ENCODE peak calls at places on chromosomes 1 and 21, in five cellular contexts. One of them, this sample, is unnamed. For H3K4me1, the result is how much of the 10 kb centered on the place peaks cover.

GRCh38 chr21:34574581-34574980 is 40.3 kb downstream of the RCAN1 start:
- DNase-seq in tibial artery: no peak
- DNase-seq in left lung: no peak
- DNase-seq in upper lobe of left lung: no peak
- DNase-seq in left ventricle myocardium inferior: no peak
- DNase-seq in this sample: no peak

GRCh38 chr1:205319081-205320018 is 2.2 kb downstream of the NUAK2 start:
- DNase-seq in left ventricle myocardium inferior: peak
- DNase-seq in tibial artery: peak
- DNase-seq in upper lobe of left lung: no peak
- DNase-seq in left lung: no peak
- DNase-seq in this sample: no peak

GRCh38 chr1:75521658-75522057 is 89.3 kb downstream of the SLC44A5 start:
- DNase-seq in left ventricle myocardium inferior: no peak
- DNase-seq in upper lobe of left lung: no peak
- DNase-seq in tibial artery: no peak
- DNase-seq in left lung: no peak
- DNase-seq in this sample: no peak

GRCh38 chr1:161313554-161314200 is 504 bp upstream of the SDHC start:
- DNase-seq in upper lobe of left lung: no peak
- DNase-seq in left lung: no peak
- DNase-seq in left ventricle myocardium inferior: no peak
- DNase-seq in tibial artery: no peak
- DNase-seq in this sample: no peak

GRCh38 chr1:21238141-21238800 is 52.0 kb downstream of the ECE1 start:
- DNase-seq in left ventricle myocardium inferior: no peak
- DNase-seq in tibial artery: no peak
- DNase-seq in upper lobe of left lung: no peak
- DNase-seq in left lung: no peak
- DNase-seq in this sample: no peak

GRCh38 chr1:2155788-2156187 is 38.8 kb downstream of the FAAP20 start:
- DNase-seq in left ventricle myocardium inferior: no peak
- DNase-seq in tibial artery: no peak
- DNase-seq in left lung: no peak
- DNase-seq in upper lobe of left lung: no peak
- DNase-seq in this sample: no peak

GRCh38 chr21:35075546-35075945 is 26.4 kb upstream of the RUNX1 start:
- DNase-seq in tibial artery: no peak
- DNase-seq in left lung: no peak
- DNase-seq in left ventricle myocardium inferior: no peak
- DNase-seq in upper lobe of left lung: no peak
- DNase-seq in this sample: no peak

GRCh38 chr21:42414928-42415769 is 11.4 kb downstream of the UBASH3A start:
- DNase-seq in left lung: no peak
- DNase-seq in left ventricle myocardium inferior: no peak
- DNase-seq in tibial artery: no peak
- DNase-seq in upper lobe of left lung: no peak
- DNase-seq in this sample: no peak

GRCh38 chr1:1435094-1435903 is at the start of gene VWA1:
- DNase-seq in left lung: peak
- DNase-seq in left ventricle myocardium inferior: peak
- DNase-seq in upper lobe of left lung: peak
- DNase-seq in tibial artery: peak
- DNase-seq in this sample: peak

GRCh38 chr1:237542525-237543418 is 347.9 kb downstream of the ZP4 start:
- DNase-seq in tibial artery: no peak
- DNase-seq in left lung: no peak
- DNase-seq in upper lobe of left lung: no peak
- DNase-seq in left ventricle myocardium inferior: no peak
- DNase-seq in this sample: no peak

GRCh38 chr21:15063821-15064575 is 802 bp downstream of the NRIP1 start:
- DNase-seq in tibial artery: peak
- DNase-seq in left ventricle myocardium inferior: peak
- DNase-seq in left lung: peak
- DNase-seq in upper lobe of left lung: no peak
- DNase-seq in this sample: peak

GRCh38 chr1:154863702-154864174 is 6.3 kb downstream of the KCNN3 start:
- DNase-seq in left lung: no peak
- DNase-seq in tibial artery: no peak
- DNase-seq in left ventricle myocardium inferior: no peak
- DNase-seq in upper lobe of left lung: no peak
- DNase-seq in this sample: peak

GRCh38 chr21:35510294-35510693 is 461.2 kb upstream of the RUNX1 start:
- DNase-seq in upper lobe of left lung: no peak
- DNase-seq in left lung: no peak
- DNase-seq in left ventricle myocardium inferior: no peak
- DNase-seq in tibial artery: no peak
- DNase-seq in this sample: no peak

GRCh38 chr1:55981015-55981635 is 598.2 kb downstream of the PLPP3 start:
- DNase-seq in left ventricle myocardium inferior: no peak
- DNase-seq in upper lobe of left lung: no peak
- DNase-seq in tibial artery: no peak
- DNase-seq in left lung: no peak
- DNase-seq in this sample: no peak

GRCh38 chr1:215376544-215377264 is 190.4 kb upstream of the KCTD3 start:
- DNase-seq in tibial artery: no peak
- DNase-seq in upper lobe of left lung: no peak
- DNase-seq in left lung: no peak
- DNase-seq in left ventricle myocardium inferior: no peak
- DNase-seq in this sample: no peak

GRCh38 chr21:36504067-36505058 is 24.4 kb upstream of the CLDN14 start:
- DNase-seq in tibial artery: no peak
- DNase-seq in upper lobe of left lung: no peak
- DNase-seq in left ventricle myocardium inferior: no peak
- DNase-seq in left lung: no peak
- DNase-seq in this sample: peak

GRCh38 chr21:34890724-34891609 is 158.1 kb downstream of the RUNX1 start:
- DNase-seq in left ventricle myocardium inferior: peak
- DNase-seq in left lung: peak
- DNase-seq in tibial artery: peak
- DNase-seq in upper lobe of left lung: peak
- DNase-seq in this sample: no peak

GRCh38 chr1:39154553-39155361 is 49.7 kb upstream of the MACF1 start:
- DNase-seq in tibial artery: peak
- DNase-seq in left lung: no peak
- DNase-seq in upper lobe of left lung: no peak
- DNase-seq in left ventricle myocardium inferior: peak
- DNase-seq in this sample: no peak

GRCh38 chr1:24474193-24474592 is 28.4 kb upstream of the RCAN3 start:
- DNase-seq in left ventricle myocardium inferior: no peak
- DNase-seq in left lung: no peak
- DNase-seq in tibial artery: no peak
- DNase-seq in upper lobe of left lung: no peak
- DNase-seq in this sample: no peak

GRCh38 chr1:40014812-40015594 is 25.5 kb upstream of the CAP1 start:
- DNase-seq in tibial artery: no peak
- DNase-seq in left lung: no peak
- DNase-seq in upper lobe of left lung: no peak
- DNase-seq in left ventricle myocardium inferior: no peak
- DNase-seq in this sample: no peak

GRCh38 chr1:187041104-187041503 is 212.4 kb downstream of the PLA2G4A start:
- DNase-seq in tibial artery: no peak
- DNase-seq in upper lobe of left lung: no peak
- DNase-seq in left ventricle myocardium inferior: no peak
- DNase-seq in left lung: no peak
- DNase-seq in this sample: no peak

GRCh38 chr1:156582388-156583022 is 3.0 kb downstream of the TTC24 start:
- DNase-seq in left lung: no peak
- DNase-seq in upper lobe of left lung: no peak
- DNase-seq in tibial artery: no peak
- DNase-seq in left ventricle myocardium inferior: no peak
- DNase-seq in this sample: no peak

GRCh38 chr1:177849130-177849529 is 120.7 kb downstream of the SEC16B start:
- DNase-seq in left ventricle myocardium inferior: no peak
- DNase-seq in upper lobe of left lung: no peak
- DNase-seq in left lung: no peak
- DNase-seq in tibial artery: no peak
- DNase-seq in this sample: no peak

GRCh38 chr1:202807367-202807925 is 775 bp downstream of the KDM5B start:
- DNase-seq in left lung: peak
- DNase-seq in tibial artery: peak
- DNase-seq in upper lobe of left lung: peak
- DNase-seq in left ventricle myocardium inferior: peak
- DNase-seq in this sample: peak

GRCh38 chr1:63592536-63593302 is 492 bp upstream of the PGM1 start:
- DNase-seq in tibial artery: no peak
- DNase-seq in upper lobe of left lung: no peak
- DNase-seq in left ventricle myocardium inferior: no peak
- DNase-seq in left lung: no peak
- DNase-seq in this sample: no peak

GRCh38 chr1:187689137-187689536 is 860.4 kb downstream of the PLA2G4A start:
- DNase-seq in upper lobe of left lung: no peak
- DNase-seq in tibial artery: no peak
- DNase-seq in left ventricle myocardium inferior: no peak
- DNase-seq in left lung: no peak
- DNase-seq in this sample: no peak

GRCh38 chr21:14520535-14520934 is 25.6 kb downstream of the SAMSN1 start:
- DNase-seq in left lung: no peak
- DNase-seq in left ventricle myocardium inferior: no peak
- DNase-seq in upper lobe of left lung: no peak
- DNase-seq in tibial artery: no peak
- DNase-seq in this sample: no peak

GRCh38 chr1:228064741-228065542 is 17.6 kb upstream of the ARF1 start:
- DNase-seq in tibial artery: no peak
- DNase-seq in left ventricle myocardium inferior: no peak
- DNase-seq in left lung: peak
- DNase-seq in upper lobe of left lung: peak
- DNase-seq in this sample: no peak

GRCh38 chr1:225871374-225872074 is 10.7 kb downstream of the TMEM63A start:
- DNase-seq in tibial artery: no peak
- DNase-seq in left lung: no peak
- DNase-seq in left ventricle myocardium inferior: no peak
- DNase-seq in upper lobe of left lung: no peak
- DNase-seq in this sample: no peak

GRCh38 chr1:87155180-87155579 is 173.5 kb upstream of the LMO4 start:
- DNase-seq in left ventricle myocardium inferior: no peak
- DNase-seq in upper lobe of left lung: no peak
- DNase-seq in left lung: no peak
- DNase-seq in tibial artery: no peak
- DNase-seq in this sample: no peak

GRCh38 chr21:41559658-41560599 is 52.0 kb upstream of the TMPRSS2 start:
- DNase-seq in upper lobe of left lung: no peak
- DNase-seq in tibial artery: no peak
- DNase-seq in left lung: no peak
- DNase-seq in left ventricle myocardium inferior: no peak
- DNase-seq in this sample: no peak

GRCh38 chr1:229251185-229251584 is 19.7 kb upstream of the RAB4A start:
- DNase-seq in upper lobe of left lung: no peak
- DNase-seq in tibial artery: no peak
- DNase-seq in left ventricle myocardium inferior: no peak
- DNase-seq in left lung: no peak
- DNase-seq in this sample: no peak

GRCh38 chr1:201714542-201715276 is 114.2 kb upstream of the IPO9 start:
- DNase-seq in tibial artery: peak
- DNase-seq in left lung: peak
- DNase-seq in upper lobe of left lung: no peak
- DNase-seq in left ventricle myocardium inferior: peak
- DNase-seq in this sample: peak

GRCh38 chr1:50529510-50529909 is 106.3 kb upstream of the DMRTA2 start:
- DNase-seq in left lung: no peak
- DNase-seq in tibial artery: no peak
- DNase-seq in upper lobe of left lung: no peak
- DNase-seq in left ventricle myocardium inferior: no peak
- DNase-seq in this sample: no peak

GRCh38 chr1:97581614-97582051 is 339.2 kb downstream of the DPYD start:
- DNase-seq in tibial artery: no peak
- DNase-seq in left ventricle myocardium inferior: no peak
- DNase-seq in upper lobe of left lung: no peak
- DNase-seq in left lung: peak
- DNase-seq in this sample: no peak

GRCh38 chr21:25385912-25386474 is 221.3 kb downstream of the MRPL39 start:
- DNase-seq in left lung: no peak
- DNase-seq in upper lobe of left lung: no peak
- DNase-seq in tibial artery: no peak
- DNase-seq in left ventricle myocardium inferior: no peak
- DNase-seq in this sample: no peak

GRCh38 chr21:25387665-25388064 is 219.6 kb downstream of the MRPL39 start:
- DNase-seq in upper lobe of left lung: no peak
- DNase-seq in left lung: no peak
- DNase-seq in tibial artery: no peak
- DNase-seq in left ventricle myocardium inferior: no peak
- DNase-seq in this sample: no peak

GRCh38 chr21:25384782-25385181 is 222.5 kb downstream of the MRPL39 start:
- DNase-seq in left lung: no peak
- DNase-seq in tibial artery: no peak
- DNase-seq in left ventricle myocardium inferior: no peak
- DNase-seq in upper lobe of left lung: no peak
- DNase-seq in this sample: no peak

GRCh38 chr21:25383545-25383944 is 223.7 kb downstream of the MRPL39 start:
- DNase-seq in upper lobe of left lung: no peak
- DNase-seq in left lung: no peak
- DNase-seq in left ventricle myocardium inferior: no peak
- DNase-seq in tibial artery: no peak
- DNase-seq in this sample: no peak
- H3K4me1 ChIP-seq in upper lobe of left lung: under half
- H3K4me1 ChIP-seq in left lung: under half
- H3K4me1 ChIP-seq in left ventricle myocardium inferior: under half
- H3K4me1 ChIP-seq in tibial artery: under half
- H3K4me1 ChIP-seq in this sample: under half

GRCh38 chr1:41361495-41362356 is 492 bp downstream of the FOXO6 start:
- DNase-seq in tibial artery: peak
- DNase-seq in upper lobe of left lung: no peak
- DNase-seq in left lung: peak
- DNase-seq in left ventricle myocardium inferior: no peak
- DNase-seq in this sample: no peak
- H3K4me1 ChIP-seq in tibial artery: half or more
- H3K4me1 ChIP-seq in upper lobe of left lung: under half
- H3K4me1 ChIP-seq in left lung: under half
- H3K4me1 ChIP-seq in left ventricle myocardium inferior: half or more
- H3K4me1 ChIP-seq in this sample: under half

GRCh38 chr1:109368464-109368863 is 29.3 kb downstream of the SORT1 start:
- DNase-seq in upper lobe of left lung: no peak
- DNase-seq in left ventricle myocardium inferior: no peak
- DNase-seq in tibial artery: no peak
- DNase-seq in left lung: no peak
- DNase-seq in this sample: no peak

GRCh38 chr1:109371271-109371739 is 26.4 kb downstream of the SORT1 start:
- DNase-seq in left lung: no peak
- DNase-seq in tibial artery: peak
- DNase-seq in upper lobe of left lung: no peak
- DNase-seq in left ventricle myocardium inferior: no peak
- DNase-seq in this sample: no peak

GRCh38 chr1:109373051-109373593 is 24.6 kb downstream of the SORT1 start:
- DNase-seq in left ventricle myocardium inferior: no peak
- DNase-seq in tibial artery: no peak
- DNase-seq in upper lobe of left lung: no peak
- DNase-seq in left lung: no peak
- DNase-seq in this sample: no peak

GRCh38 chr1:109369167-109369746 is 28.5 kb downstream of the SORT1 start:
- DNase-seq in tibial artery: no peak
- DNase-seq in upper lobe of left lung: no peak
- DNase-seq in left ventricle myocardium inferior: no peak
- DNase-seq in left lung: no peak
- DNase-seq in this sample: no peak

GRCh38 chr1:109370712-109371270 is 26.9 kb downstream of the SORT1 start:
- DNase-seq in left ventricle myocardium inferior: no peak
- DNase-seq in left lung: no peak
- DNase-seq in tibial artery: no peak
- DNase-seq in upper lobe of left lung: no peak
- DNase-seq in this sample: no peak
- H3K4me1 ChIP-seq in left ventricle myocardium inferior: half or more
- H3K4me1 ChIP-seq in left lung: half or more
- H3K4me1 ChIP-seq in tibial artery: half or more
- H3K4me1 ChIP-seq in upper lobe of left lung: under half
- H3K4me1 ChIP-seq in this sample: under half

GRCh38 chr1:43156026-43156425 is 16.1 kb downstream of the EBNA1BP2 start:
- DNase-seq in left lung: no peak
- DNase-seq in tibial artery: no peak
- DNase-seq in left ventricle myocardium inferior: no peak
- DNase-seq in upper lobe of left lung: no peak
- DNase-seq in this sample: no peak
- H3K4me1 ChIP-seq in left lung: under half
- H3K4me1 ChIP-seq in tibial artery: under half
- H3K4me1 ChIP-seq in left ventricle myocardium inferior: under half
- H3K4me1 ChIP-seq in upper lobe of left lung: under half
- H3K4me1 ChIP-seq in this sample: under half